ENCODE peak calls at places on chromosomes 2 and 18, in six cellular contexts. W, U, Q, T, X and J are unnamed samples.

GRCh38 chr2:150088538-150088937 is 398.9 kb downstream of the RND3 start:
- DNase-seq in W (no peak), U (no peak), Q (no peak), T (no peak), X (no peak), J (no peak)

GRCh38 chr2:205407984-205408383 is 274.3 kb upstream of the NRP2 start:
- DNase-seq in W (peak; percentile 84), U (peak; percentile 75), Q (no peak), T (no peak), X (no peak), J (peak; percentile 82)

GRCh38 chr2:85181093-85181685 is 48.0 kb downstream of the TCF7L1 start:
- DNase-seq in W (no peak), U (no peak), Q (peak; percentile 47), T (no peak), X (peak; percentile 39), J (no peak)

GRCh38 chr2:119431155-119431975 is at the start of gene TMEM37:
- DNase-seq in W (peak; percentile 76), U (peak; percentile 54), Q (peak; percentile 96), T (no peak), X (peak; percentile 94), J (peak; percentile 87)

GRCh38 chr2:120985997-120986651 is 250.5 kb downstream of the GLI2 start:
- DNase-seq in W (no peak), U (no peak), Q (no peak), T (no peak), X (no peak), J (no peak)

GRCh38 chr18:54330768-54331548 is 26.7 kb downstream of the STARD6 start:
- DNase-seq in W (no peak), U (no peak), Q (no peak), T (no peak), X (no peak), J (no peak)

GRCh38 chr18:80009661-80010550 is 21.5 kb upstream of the TXNL4A start:
- DNase-seq in W (peak; percentile 97), U (peak; percentile 99), Q (no peak), T (no peak), X (peak; percentile 21), J (peak; percentile 96)

GRCh38 chr2:218002792-218003191 is at the start of gene TNS1:
- DNase-seq in W (peak; percentile 66), U (peak; percentile 76), Q (no peak), T (no peak), X (no peak), J (peak; percentile 39)